ENCODE peak calls at places on chromosome 11, in eight cellular contexts. One of them, this sample, is unnamed. For H3K4me1, the result is how much of the 10 kb centered on the place peaks cover.

GRCh38 chr11:27233654-27234042 is 129.4 kb downstream of the CCDC34 start:
- DNase-seq in stomach: no peak
- DNase-seq in fibroblast of lung: no peak
- DNase-seq in adrenal gland: no peak
- DNase-seq in PC-3: no peak
- DNase-seq in IMR-90: no peak
- DNase-seq in SK-N-SH: no peak
- DNase-seq in colonic mucosa: no peak
- DNase-seq in this sample: no peak

GRCh38 chr11:76714493-76714892 is 43.9 kb upstream of the LRRC32 start:
- DNase-seq in stomach: no peak
- DNase-seq in fibroblast of lung: no peak
- DNase-seq in adrenal gland: no peak
- DNase-seq in PC-3: no peak
- DNase-seq in IMR-90: no peak
- DNase-seq in SK-N-SH: no peak
- DNase-seq in colonic mucosa: no peak
- DNase-seq in this sample: no peak

GRCh38 chr11:132351050-132351449 is 980.6 kb downstream of the NTM start:
- DNase-seq in stomach: no peak
- DNase-seq in fibroblast of lung: no peak
- DNase-seq in adrenal gland: no peak
- DNase-seq in PC-3: no peak
- DNase-seq in IMR-90: no peak
- DNase-seq in SK-N-SH: no peak
- DNase-seq in colonic mucosa: no peak
- DNase-seq in this sample: no peak

GRCh38 chr11:9273430-9274336 is 8.5 kb upstream of the DENND5A start:
- DNase-seq in stomach: no peak
- DNase-seq in fibroblast of lung: peak
- DNase-seq in adrenal gland: no peak
- DNase-seq in PC-3: no peak
- DNase-seq in IMR-90: peak
- DNase-seq in SK-N-SH: no peak
- DNase-seq in colonic mucosa: no peak
- DNase-seq in this sample: peak

GRCh38 chr11:10454902-10455631 is at the start of gene AMPD3:
- DNase-seq in stomach: no peak
- DNase-seq in fibroblast of lung: peak
- DNase-seq in adrenal gland: peak
- DNase-seq in PC-3: peak
- DNase-seq in IMR-90: peak
- DNase-seq in SK-N-SH: peak
- DNase-seq in colonic mucosa: no peak
- DNase-seq in this sample: no peak

GRCh38 chr11:31542862-31543261 is 33.3 kb downstream of the ELP4 start:
- DNase-seq in stomach: no peak
- DNase-seq in fibroblast of lung: no peak
- DNase-seq in adrenal gland: no peak
- DNase-seq in PC-3: no peak
- DNase-seq in IMR-90: no peak
- DNase-seq in SK-N-SH: no peak
- DNase-seq in colonic mucosa: no peak
- DNase-seq in this sample: no peak

GRCh38 chr11:60485987-60486386 is 6.6 kb upstream of the MS4A12 start:
- DNase-seq in stomach: peak
- DNase-seq in fibroblast of lung: no peak
- DNase-seq in adrenal gland: no peak
- DNase-seq in PC-3: peak
- DNase-seq in IMR-90: no peak
- DNase-seq in SK-N-SH: peak
- DNase-seq in colonic mucosa: peak
- DNase-seq in this sample: peak

GRCh38 chr11:111205622-111206385 is 39.7 kb upstream of the POU2AF2 start:
- DNase-seq in stomach: no peak
- DNase-seq in fibroblast of lung: peak
- DNase-seq in adrenal gland: no peak
- DNase-seq in PC-3: peak
- DNase-seq in IMR-90: no peak
- DNase-seq in SK-N-SH: no peak
- DNase-seq in colonic mucosa: no peak
- DNase-seq in this sample: no peak

GRCh38 chr11:2089536-2090165 is 49.5 kb downstream of the IGF2 start:
- DNase-seq in stomach: peak
- DNase-seq in fibroblast of lung: peak
- DNase-seq in adrenal gland: no peak
- DNase-seq in PC-3: peak
- DNase-seq in IMR-90: peak
- DNase-seq in SK-N-SH: peak
- DNase-seq in colonic mucosa: no peak
- DNase-seq in this sample: peak

GRCh38 chr11:126282361-126282741 is 542 bp upstream of the TIRAP start:
- DNase-seq in stomach: peak
- DNase-seq in fibroblast of lung: peak
- DNase-seq in adrenal gland: peak
- DNase-seq in PC-3: peak
- DNase-seq in IMR-90: peak
- DNase-seq in SK-N-SH: peak
- DNase-seq in colonic mucosa: peak
- DNase-seq in this sample: peak

GRCh38 chr11:14980854-14981253 is 8.7 kb upstream of the CALCA start:
- DNase-seq in stomach: no peak
- DNase-seq in fibroblast of lung: peak
- DNase-seq in adrenal gland: no peak
- DNase-seq in PC-3: peak
- DNase-seq in IMR-90: peak
- DNase-seq in SK-N-SH: no peak
- DNase-seq in colonic mucosa: no peak
- DNase-seq in this sample: no peak

GRCh38 chr11:90635886-90636285 is 413.0 kb upstream of the CHORDC1 start:
- DNase-seq in stomach: no peak
- DNase-seq in fibroblast of lung: no peak
- DNase-seq in adrenal gland: no peak
- DNase-seq in PC-3: no peak
- DNase-seq in IMR-90: no peak
- DNase-seq in SK-N-SH: no peak
- DNase-seq in colonic mucosa: no peak
- DNase-seq in this sample: no peak

GRCh38 chr11:78019808-78020207 is 3.3 kb downstream of the KCTD14 start:
- DNase-seq in stomach: no peak
- DNase-seq in fibroblast of lung: no peak
- DNase-seq in adrenal gland: no peak
- DNase-seq in PC-3: peak
- DNase-seq in IMR-90: peak
- DNase-seq in SK-N-SH: no peak
- DNase-seq in colonic mucosa: no peak
- DNase-seq in this sample: no peak

GRCh38 chr11:70650075-70650909 is 252.0 kb downstream of the CTTN start:
- DNase-seq in stomach: peak
- DNase-seq in fibroblast of lung: peak
- DNase-seq in adrenal gland: peak
- DNase-seq in PC-3: peak
- DNase-seq in IMR-90: peak
- DNase-seq in SK-N-SH: no peak
- DNase-seq in colonic mucosa: peak
- DNase-seq in this sample: peak

GRCh38 chr11:73391665-73392064 is 15.5 kb downstream of the RELT start:
- DNase-seq in stomach: no peak
- DNase-seq in fibroblast of lung: no peak
- DNase-seq in adrenal gland: no peak
- DNase-seq in PC-3: no peak
- DNase-seq in IMR-90: no peak
- DNase-seq in SK-N-SH: no peak
- DNase-seq in colonic mucosa: no peak
- DNase-seq in this sample: no peak

GRCh38 chr11:85810871-85811611 is at the start of gene SYTL2:
- DNase-seq in stomach: peak
- DNase-seq in fibroblast of lung: peak
- DNase-seq in adrenal gland: peak
- DNase-seq in PC-3: peak
- DNase-seq in IMR-90: peak
- DNase-seq in SK-N-SH: peak
- DNase-seq in colonic mucosa: peak
- DNase-seq in this sample: peak

GRCh38 chr11:85810521-85810870 is 445 bp downstream of the SYTL2 start:
- DNase-seq in stomach: no peak
- DNase-seq in fibroblast of lung: no peak
- DNase-seq in adrenal gland: no peak
- DNase-seq in PC-3: no peak
- DNase-seq in IMR-90: no peak
- DNase-seq in SK-N-SH: no peak
- DNase-seq in colonic mucosa: no peak
- DNase-seq in this sample: peak

GRCh38 chr11:85809881-85810280 is 1.1 kb downstream of the SYTL2 start:
- DNase-seq in stomach: no peak
- DNase-seq in fibroblast of lung: no peak
- DNase-seq in adrenal gland: no peak
- DNase-seq in PC-3: peak
- DNase-seq in IMR-90: no peak
- DNase-seq in SK-N-SH: peak
- DNase-seq in colonic mucosa: peak
- DNase-seq in this sample: peak

GRCh38 chr11:85813721-85814120 is 2.8 kb upstream of the SYTL2 start:
- DNase-seq in stomach: peak
- DNase-seq in fibroblast of lung: no peak
- DNase-seq in adrenal gland: no peak
- DNase-seq in PC-3: peak
- DNase-seq in IMR-90: no peak
- DNase-seq in SK-N-SH: no peak
- DNase-seq in colonic mucosa: peak
- DNase-seq in this sample: no peak

GRCh38 chr11:85811624-85812023 is 683 bp upstream of the SYTL2 start:
- DNase-seq in stomach: no peak
- DNase-seq in fibroblast of lung: no peak
- DNase-seq in adrenal gland: no peak
- DNase-seq in PC-3: no peak
- DNase-seq in IMR-90: no peak
- DNase-seq in SK-N-SH: no peak
- DNase-seq in colonic mucosa: no peak
- DNase-seq in this sample: peak
- H3K4me1 ChIP-seq in stomach: under half
- H3K4me1 ChIP-seq in fibroblast of lung: under half
- H3K4me1 ChIP-seq in adrenal gland: under half
- H3K4me1 ChIP-seq in PC-3: half or more
- H3K4me1 ChIP-seq in IMR-90: under half
- H3K4me1 ChIP-seq in SK-N-SH: under half
- H3K4me1 ChIP-seq in colonic mucosa: under half
- H3K4me1 ChIP-seq in this sample: under half

DNA sequence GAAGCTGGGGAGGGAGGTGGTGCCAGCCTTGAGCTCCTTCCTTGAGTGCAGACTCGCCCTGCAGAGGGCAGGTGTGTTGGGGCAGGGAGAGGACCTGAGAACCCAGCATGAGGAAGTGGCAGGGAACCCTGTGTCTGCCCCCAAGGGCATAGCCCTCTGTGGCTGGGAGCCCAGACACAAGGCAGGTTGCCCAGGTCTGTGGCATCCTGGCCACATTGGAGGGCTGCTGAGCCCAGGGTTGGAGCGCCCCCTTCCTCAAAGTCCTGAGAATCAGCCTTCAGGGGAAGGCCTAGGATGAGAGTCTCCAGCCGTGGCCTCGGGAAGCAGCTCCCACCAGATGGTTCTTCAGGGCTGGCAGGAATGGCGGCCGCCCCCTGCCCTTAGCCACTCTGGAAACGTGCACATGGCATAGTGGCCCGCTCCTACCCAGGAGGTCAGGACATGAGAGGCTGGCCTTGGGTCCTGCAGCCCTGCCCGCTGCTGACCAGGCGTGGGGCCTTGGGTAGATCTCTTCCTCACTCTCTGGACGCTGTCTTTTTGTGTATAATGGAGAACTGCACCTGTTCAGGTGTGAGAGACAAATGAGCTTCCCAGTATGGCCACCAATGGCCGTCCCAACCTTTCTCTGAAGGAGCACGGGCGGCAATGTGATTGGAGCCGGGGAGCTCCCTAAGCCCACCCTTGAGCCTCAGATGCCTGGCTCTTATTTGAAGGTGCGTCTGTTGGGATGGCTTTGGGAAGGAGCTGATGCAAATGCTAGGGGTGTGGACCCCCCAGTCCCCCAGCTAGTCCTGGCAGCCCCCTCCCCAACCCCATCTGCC is 4.5 kb upstream of the CDC42BPG start:
- DNase-seq in stomach: peak
- DNase-seq in fibroblast of lung: no peak
- DNase-seq in adrenal gland: no peak
- DNase-seq in PC-3: peak
- DNase-seq in IMR-90: no peak
- DNase-seq in SK-N-SH: no peak
- DNase-seq in colonic mucosa: peak
- DNase-seq in this sample: peak
- TF ChIP-seq CTCF in stomach: no peak
- TF ChIP-seq CTCF in fibroblast of lung: no peak
- TF ChIP-seq CTCF in adrenal gland: no peak
- TF ChIP-seq CTCF in PC-3: peak
- TF ChIP-seq CTCF in IMR-90: no peak
- TF ChIP-seq CTCF in SK-N-SH: no peak
- TF ChIP-seq CTCF in colonic mucosa: no peak
- TF ChIP-seq CTCF in this sample: peak

DNA sequence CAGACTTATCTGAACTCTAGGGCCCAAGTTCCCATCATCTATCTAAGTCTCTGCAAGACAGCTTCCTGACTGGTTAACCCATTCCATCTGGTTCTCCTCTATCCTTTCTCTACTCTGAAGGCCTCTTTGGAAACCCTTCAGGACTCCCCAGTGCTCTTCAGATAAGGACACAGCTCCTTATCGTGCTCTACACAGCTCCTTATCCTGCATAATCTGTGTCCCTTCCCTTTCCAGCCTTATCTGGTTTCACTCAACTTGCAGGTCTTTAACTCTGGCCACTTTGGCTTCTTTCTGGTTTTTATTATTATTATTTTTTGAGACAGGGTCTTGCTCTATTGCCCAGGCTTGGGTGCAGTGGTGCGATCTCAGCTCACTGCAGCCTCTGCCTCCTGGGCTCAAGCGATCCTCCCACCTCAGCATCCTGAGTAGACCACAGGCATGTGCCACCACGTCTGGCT is 10.6 kb downstream of the ENDOD1 start:
- DNase-seq in stomach: no peak
- DNase-seq in fibroblast of lung: no peak
- DNase-seq in adrenal gland: no peak
- DNase-seq in PC-3: no peak
- DNase-seq in IMR-90: no peak
- DNase-seq in SK-N-SH: no peak
- DNase-seq in colonic mucosa: no peak
- DNase-seq in this sample: no peak
- H3K4me1 ChIP-seq in stomach: under half
- H3K4me1 ChIP-seq in fibroblast of lung: under half
- H3K4me1 ChIP-seq in adrenal gland: under half
- H3K4me1 ChIP-seq in PC-3: under half
- H3K4me1 ChIP-seq in IMR-90: under half
- H3K4me1 ChIP-seq in SK-N-SH: under half
- H3K4me1 ChIP-seq in colonic mucosa: under half
- H3K4me1 ChIP-seq in this sample: under half

DNA sequence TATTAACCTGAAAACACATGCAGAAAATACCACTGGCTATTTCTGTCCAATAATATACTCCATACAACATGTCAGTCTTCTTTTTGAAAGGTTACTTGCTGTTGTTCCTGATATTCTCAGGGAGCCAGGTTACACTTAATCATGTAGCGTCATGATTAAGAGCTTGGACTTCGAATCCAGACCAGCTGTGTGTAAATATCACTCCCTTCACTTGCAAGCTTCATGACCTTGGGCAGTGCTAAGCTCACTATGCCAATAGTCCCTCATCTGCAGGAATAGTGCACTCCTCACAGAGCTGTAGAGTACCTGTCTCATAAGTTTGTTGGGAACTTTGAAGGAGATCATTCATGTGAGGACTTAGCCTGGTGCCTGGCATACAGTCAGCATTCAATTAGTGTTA is 1.9 kb downstream of the HTR3B start:
- DNase-seq in stomach: peak
- DNase-seq in fibroblast of lung: no peak
- DNase-seq in adrenal gland: no peak
- DNase-seq in PC-3: no peak
- DNase-seq in IMR-90: no peak
- DNase-seq in SK-N-SH: no peak
- DNase-seq in colonic mucosa: peak
- DNase-seq in this sample: peak
- TF ChIP-seq CTCF in stomach: no peak
- TF ChIP-seq CTCF in fibroblast of lung: no peak
- TF ChIP-seq CTCF in adrenal gland: no peak
- TF ChIP-seq CTCF in PC-3: no peak
- TF ChIP-seq CTCF in IMR-90: no peak
- TF ChIP-seq CTCF in SK-N-SH: no peak
- TF ChIP-seq CTCF in colonic mucosa: no peak
- TF ChIP-seq CTCF in this sample: no peak

This sample was measured in endodermal cell.